ENCODE peak calls at places on chromosomes 1 and 21, in seven cellular contexts. W is dermis blood vessel endothelial cell; K is EL; E is NCI-H2029; B is stimulated activated effector memory CD8-positive, alpha-beta T cell treated with anti-CD3 and anti-CD28 coated beads, Interleukin-12 subunit alpha, Interleukin-12 subunit beta, amount 100 ng/mL, for 72 hours; O is dorsolateral prefrontal cortex; I is M059J. A is an unnamed sample.

GRCh38 chr1:21749859-21750468 is 33.0 kb downstream of the USP48 start:
- DNase-seq in K (no peak), O (no peak), E (no peak), I (no peak), B (no peak), W (no peak), A (no peak)

GRCh38 chr1:183416850-183417690 is 1.1 kb downstream of the NMNAT2 start:
- DNase-seq in B (peak), W (peak), I (peak), E (no peak), O (peak), K (peak), A (peak)

GRCh38 chr1:236321101-236321500 is 39.3 kb upstream of the ERO1B start:
- DNase-seq in I (no peak), B (no peak), O (no peak), K (no peak), E (no peak), W (no peak), A (no peak)

GRCh38 chr1:100328133-100328532 is 24.2 kb upstream of the CDC14A start:
- DNase-seq in O (no peak), I (no peak), W (no peak), B (no peak), E (no peak), K (no peak), A (no peak)

GRCh38 chr1:35883681-35884155 is 709 bp downstream of the AGO1 start:
- DNase-seq in B (peak), E (peak), I (peak), O (no peak), W (peak), K (peak), A (peak)

GRCh38 chr1:28193701-28194161 is 17.2 kb upstream of the PTAFR start:
- DNase-seq in K (no peak), B (no peak), O (peak), W (no peak), E (no peak), I (peak), A (no peak)

GRCh38 chr1:119047040-119047438 is 58.9 kb upstream of the TBX15 start:
- DNase-seq in I (no peak), W (no peak), K (no peak), O (no peak), E (no peak), B (no peak), A (no peak)

GRCh38 chr1:24745711-24746582 is 700 bp downstream of the CLIC4 start:
- DNase-seq in W (peak), I (peak), O (no peak), K (peak), B (no peak), E (no peak), A (peak)

GRCh38 chr1:55198044-55198443 is 17.1 kb downstream of the USP24 start:
- DNase-seq in I (no peak), K (no peak), W (no peak), B (no peak), O (no peak), E (no peak), A (no peak)

GRCh38 chr21:42614811-42615342 is 38.5 kb upstream of the PDE9A start:
- DNase-seq in O (no peak), I (peak), B (peak), W (no peak), K (peak), E (peak), A (peak)

A was measured in ACHN.